ENCODE peak calls at places on chromosomes 13 and 19, in eight cellular contexts. D is colonic mucosa; F is effector memory CD4-positive, alpha-beta T cell; T is HCT116; G is GM23248; X is tibial artery; Q is CD8-positive, alpha-beta memory T cell; Y is cardiac muscle cell. V is an unnamed sample. For H3K4me1, the result is how much of the 10 kb centered on the place peaks cover.

GRCh38 chr19:4354282-4354681 is 10.9 kb downstream of the MPND start:
- DNase-seq in G (no peak), F (no peak), T (no peak), X (no peak), D (no peak), Q (no peak), Y (no peak), V (no peak)

GRCh38 chr13:54607421-54607820 is 1578.8 kb downstream of the OLFM4 start:
- DNase-seq in G (no peak), F (no peak), D (no peak), Y (no peak), Q (no peak), X (no peak), T (no peak), V (no peak)

GRCh38 chr13:49641810-49642291 is 13.5 kb downstream of the ARL11 start:
- DNase-seq in Q (no peak), T (no peak), Y (peak), D (peak), X (peak), G (peak), F (no peak), V (peak)

GRCh38 chr13:113034451-113035208 is 65.6 kb downstream of the MCF2L start:
- DNase-seq in D (peak), Q (no peak), G (peak), T (no peak), Y (peak), F (no peak), X (peak), V (no peak)

GRCh38 chr13:24087611-24088235 is 72.8 kb upstream of the SPATA13 start:
- DNase-seq in T (no peak), G (no peak), F (no peak), Q (no peak), D (peak), X (no peak), Y (no peak), V (no peak)

GRCh38 chr13:38866649-38867048 is 124.0 kb downstream of the STOML3 start:
- DNase-seq in Y (peak), Q (no peak), X (no peak), D (no peak), T (no peak), F (no peak), G (no peak), V (no peak)

GRCh38 chr19:15358918-15359317 is 20.7 kb downstream of the AKAP8 start:
- DNase-seq in F (no peak), X (no peak), Y (no peak), Q (no peak), D (no peak), G (peak), T (no peak), V (no peak)

GRCh38 chr13:92126399-92126798 is 728.0 kb downstream of the GPC5 start:
- DNase-seq in G (no peak), X (no peak), Y (no peak), F (no peak), Q (no peak), D (no peak), T (no peak), V (no peak)

GRCh38 chr19:4581381-4582111 is 22.1 kb upstream of the SEMA6B start:
- DNase-seq in Y (peak), X (no peak), Q (no peak), D (no peak), F (no peak), T (no peak), G (no peak), V (no peak)

GRCh38 chr19:6687117-6687516 is 17.2 kb upstream of the TNFSF14 start:
- DNase-seq in X (no peak), D (no peak), Q (no peak), Y (no peak), G (peak), F (no peak), T (no peak), V (no peak)

GRCh38 chr13:99919132-99919531 is 52.4 kb downstream of the ZIC5 start:
- DNase-seq in T (no peak), Y (no peak), F (no peak), Q (no peak), D (no peak), G (no peak), X (no peak), V (no peak)

GRCh38 chr13:110062077-110062776 is 244.7 kb downstream of the COL4A1 start:
- DNase-seq in Y (no peak), Q (no peak), X (no peak), G (peak), F (no peak), D (no peak), T (no peak), V (no peak)

GRCh38 chr13:87777395-87777794 is 106.2 kb downstream of the SLITRK5 start:
- DNase-seq in G (no peak), D (no peak), Y (no peak), T (no peak), F (no peak), Q (no peak), X (no peak), V (no peak)

GRCh38 chr13:106533101-106533939 is 2.1 kb downstream of the EFNB2 start:
- DNase-seq in Q (no peak), X (peak), Y (peak), G (peak), T (no peak), F (no peak), D (peak), V (peak)
- H3K4me3 ChIP-seq in Q (peak), X (peak), Y (peak), G (peak), T (peak), F (peak), D (peak), V (peak)

DNA sequence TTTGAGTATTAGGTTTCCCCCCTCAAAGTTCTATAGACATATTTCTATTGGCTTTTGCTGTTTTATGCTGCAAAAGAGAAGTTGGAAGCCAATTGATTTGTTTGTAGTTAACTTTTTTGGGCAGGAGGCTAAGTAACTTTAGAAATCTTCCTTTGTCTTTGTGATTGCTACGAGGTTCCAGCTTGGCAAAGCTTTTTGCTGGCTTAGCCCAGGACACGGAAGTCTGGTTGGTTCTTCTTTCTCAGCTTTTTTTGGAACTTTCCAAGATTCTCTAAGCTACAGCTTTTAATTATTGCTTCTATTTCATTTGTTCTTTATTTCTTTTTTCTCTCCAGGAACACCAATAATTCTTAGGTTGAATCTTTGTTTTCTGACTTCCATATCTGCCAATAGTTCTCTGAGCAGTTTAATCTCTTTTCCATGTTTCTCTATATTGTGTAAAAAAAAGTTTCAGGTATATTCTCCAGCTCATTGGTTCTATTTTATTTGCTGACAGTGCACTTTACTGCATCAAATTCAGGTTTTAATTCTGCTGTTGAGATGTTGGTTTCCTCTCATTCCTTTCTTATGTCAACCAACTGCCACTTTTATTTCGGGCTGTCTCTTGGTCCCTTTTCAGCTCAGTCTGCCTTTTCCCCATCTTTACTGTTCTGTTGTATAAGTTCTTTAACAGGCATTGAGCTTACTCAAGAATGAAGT is 27.8 kb downstream of the MBNL2 start:
- DNase-seq in Q (no peak), X (no peak), G (no peak), D (no peak), T (no peak), Y (no peak), F (no peak), V (no peak)
- H3K4me1 ChIP-seq in Q (under half), X (under half), G (half or more), D (under half), T (half or more), Y (under half), F (under half), V (under half)

DNA sequence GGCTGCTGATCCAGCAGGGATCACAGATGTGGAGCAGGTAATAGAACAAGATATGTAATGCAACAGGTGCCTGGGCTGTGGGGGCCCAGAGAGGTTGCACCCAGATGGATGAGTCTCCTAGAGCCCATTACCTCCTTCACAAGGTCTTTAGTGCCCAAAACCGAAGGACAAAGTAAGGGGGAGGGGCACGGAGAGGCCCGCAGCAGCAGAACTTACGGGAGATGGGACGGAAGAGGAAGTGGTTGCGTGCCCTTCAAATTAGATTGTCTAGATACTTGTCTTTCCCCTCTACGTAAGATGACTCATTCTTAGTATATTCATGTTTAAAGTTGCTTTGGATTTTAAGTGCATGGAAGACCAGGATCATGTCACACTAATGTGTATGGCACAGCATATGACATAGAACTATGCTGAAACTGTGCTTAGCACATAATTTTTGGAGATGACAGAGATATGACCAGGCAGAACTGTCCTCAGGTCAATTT is 5.7 kb upstream of the MRPS31 start:
- DNase-seq in Y (peak), Q (peak), T (no peak), G (peak), D (no peak), X (no peak), F (peak), V (peak)
- H3K4me3 ChIP-seq in Y (no peak), Q (peak), T (no peak), G (no peak), D (no peak), X (no peak), F (peak), V (no peak)

DNA sequence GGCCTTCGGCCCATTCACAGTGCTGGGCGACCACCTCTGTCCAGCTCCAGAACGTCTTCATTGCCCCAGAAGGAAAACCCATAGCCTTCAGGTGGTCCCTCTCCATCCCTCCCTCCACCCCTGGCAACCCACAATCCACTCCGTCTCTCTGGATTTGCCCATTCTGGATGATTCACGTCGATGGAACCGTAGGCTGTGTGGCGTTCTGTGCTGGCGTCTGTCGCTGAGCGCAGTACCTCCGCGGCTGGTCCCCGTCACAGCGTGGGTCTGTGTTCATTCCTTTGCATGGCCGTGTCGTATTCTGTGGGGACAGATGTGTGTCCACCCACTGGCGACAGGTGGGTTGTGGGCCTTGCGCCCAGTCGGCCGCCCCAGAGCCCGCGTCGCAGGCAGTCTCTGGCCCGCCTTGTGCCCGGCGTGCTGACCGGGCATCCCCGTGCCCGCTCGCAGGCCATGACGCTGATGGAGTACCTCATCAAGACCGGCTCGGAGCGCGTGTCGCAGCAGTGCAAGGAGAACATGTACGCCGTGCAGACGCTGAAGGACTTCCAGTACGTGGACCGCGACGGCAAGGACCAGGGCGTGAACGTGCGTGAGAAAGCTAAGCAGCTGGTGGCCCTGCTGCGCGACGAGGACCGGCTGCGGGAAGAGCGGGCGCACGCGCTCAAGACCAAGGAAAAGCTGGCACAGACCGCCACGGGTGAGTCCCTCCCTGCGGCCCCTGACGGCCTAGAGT is 10.1 kb downstream of the EPN1 start:
- DNase-seq in D (no peak), Y (no peak), X (no peak), Q (no peak), F (no peak), T (no peak), G (no peak), V (peak)
- H3K4me1 ChIP-seq in D (under half), Y (under half), X (under half), Q (under half), F (under half), T (under half), G (under half), V (under half)

GRCh38 chr19:3343619-3344502 is 22.5 kb upstream of the NFIC start:
- DNase-seq in X (peak), Q (peak), Y (peak), D (peak), F (peak), T (peak), G (peak), V (peak)
- H3K4me3 ChIP-seq in X (peak), Q (no peak), Y (no peak), D (no peak), F (no peak), T (peak), G (peak), V (peak)

GRCh38 chr19:14003279-14004051 is 2.7 kb downstream of the RFX1 start:
- DNase-seq in F (no peak), T (no peak), D (no peak), X (no peak), Y (no peak), Q (peak), G (peak), V (peak)

GRCh38 chr19:14005381-14006084 is 587 bp downstream of the RFX1 start:
- DNase-seq in G (peak), D (peak), X (peak), Y (peak), Q (peak), T (peak), F (peak), V (peak)

GRCh38 chr19:14006766-14007562 is 844 bp upstream of the RFX1 start:
- DNase-seq in X (no peak), F (no peak), T (no peak), Q (no peak), Y (no peak), D (no peak), G (no peak), V (no peak)

GRCh38 chr19:14004619-14005380 is 1.3 kb downstream of the RFX1 start:
- DNase-seq in Y (peak), X (peak), F (no peak), G (peak), T (no peak), Q (no peak), D (peak), V (peak)

GRCh38 chr19:14006085-14006765 is at the start of gene RFX1:
- DNase-seq in G (peak), Y (peak), T (peak), D (peak), Q (peak), X (peak), F (peak), V (peak)
- H3K4me1 ChIP-seq in G (under half), Y (under half), T (under half), D (under half), Q (under half), X (under half), F (under half), V (under half)

DNA sequence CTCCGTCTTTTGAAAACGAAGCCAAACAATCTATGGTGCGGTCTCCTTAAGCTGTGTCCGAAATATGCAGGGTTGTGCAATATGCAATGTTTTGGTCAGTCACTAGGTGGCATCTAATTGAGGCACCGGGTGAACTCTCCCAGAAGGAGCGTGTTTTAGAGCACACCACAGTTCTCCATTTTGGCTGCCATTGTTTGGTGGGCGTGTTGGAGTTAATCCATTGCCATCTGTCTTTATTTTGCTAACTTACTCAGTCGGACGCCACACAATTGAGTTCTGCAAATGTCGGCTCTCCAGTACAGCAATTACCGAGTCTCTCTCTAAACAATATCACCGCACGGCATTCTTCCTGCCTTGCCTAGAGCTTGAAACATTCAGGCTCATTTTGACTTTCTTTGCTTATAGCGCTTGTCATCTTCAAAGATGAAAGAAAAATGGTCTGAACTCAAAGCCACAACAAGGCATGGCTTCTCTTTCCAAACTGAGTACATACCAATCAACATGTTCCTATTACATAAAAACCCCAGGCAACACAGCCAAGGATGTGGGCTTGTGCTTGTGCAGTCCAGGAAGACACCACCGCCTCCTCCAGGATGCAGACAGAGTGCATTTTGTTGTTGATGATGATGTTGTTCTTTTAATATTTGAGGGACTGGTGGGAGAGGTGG is 182.0 kb upstream of the SERP2 start:
- DNase-seq in D (peak), X (peak), F (peak), T (peak), G (peak), Y (peak), Q (peak), V (no peak)
- H3K4me3 ChIP-seq in D (no peak), X (peak), F (no peak), T (no peak), G (peak), Y (no peak), Q (no peak), V (no peak)

DNA sequence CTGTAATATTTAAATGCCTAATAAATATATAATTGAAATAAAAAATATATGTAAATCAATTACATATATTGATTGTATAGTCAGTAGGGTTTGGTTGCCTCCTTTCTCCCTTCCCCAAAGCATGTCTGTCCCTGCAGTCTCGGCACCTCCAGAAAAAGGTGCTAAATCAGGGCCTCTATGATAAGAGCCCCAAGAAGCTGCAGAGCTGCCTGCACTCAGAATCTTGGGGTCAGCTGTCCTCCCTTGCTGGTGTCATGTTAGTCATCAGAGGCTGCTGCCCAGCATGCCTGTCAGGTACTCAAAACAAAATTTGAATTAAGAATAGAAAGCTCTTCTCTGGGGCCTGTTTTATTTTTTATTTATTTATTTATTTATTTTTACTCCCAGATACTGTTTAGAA is 9.8 kb downstream of the FLT1 start:
- DNase-seq in X (no peak), T (no peak), F (no peak), D (no peak), Q (no peak), Y (no peak), G (no peak), V (no peak)
- H3K4me1 ChIP-seq in X (under half), T (under half), F (under half), D (under half), Q (under half), Y (under half), G (under half), V (under half)

V was measured in left lung.